ENCODE peak calls at places on chromosome 1, in four cellular contexts. M, D, Q and J are unnamed samples.

GRCh38 chr1:40692429-40692905 is 963 bp downstream of the NFYC start:
- DNase-seq in M (no peak), D (no peak), Q (peak), J (peak)

GRCh38 chr1:196136396-196136795 is 471.8 kb downstream of the KCNT2 start:
- DNase-seq in M (no peak), D (no peak), Q (no peak), J (no peak)

GRCh38 chr1:115184951-115185331 is 95.6 kb upstream of the TSPAN2 start:
- DNase-seq in M (no peak), D (peak), Q (peak), J (peak)

GRCh38 chr1:82565146-82565545 is 764.4 kb downstream of the ADGRL2 start:
- DNase-seq in M (no peak), D (peak), Q (peak), J (peak)

GRCh38 chr1:198893763-198894444 is 255.1 kb downstream of the PTPRC start:
- DNase-seq in M (no peak), D (no peak), Q (no peak), J (peak)

GRCh38 chr1:119204169-119204568 is 63.7 kb upstream of the WARS2 start:
- DNase-seq in M (no peak), D (no peak), Q (no peak), J (peak)

GRCh38 chr1:225653463-225654276 is 747 bp upstream of the ENAH start:
- DNase-seq in M (peak), D (peak), Q (peak), J (peak)

GRCh38 chr1:239742416-239743109 is 349.1 kb upstream of the FMN2 start:
- DNase-seq in M (no peak), D (no peak), Q (no peak), J (no peak)

GRCh38 chr1:16321176-16321867 is 31.0 kb downstream of the FBXO42 start:
- DNase-seq in M (no peak), D (no peak), Q (no peak), J (peak)

GRCh38 chr1:110879758-110880606 is 7.0 kb downstream of the CD53 start:
- DNase-seq in M (peak), D (peak), Q (no peak), J (no peak)

GRCh38 chr1:115217150-115218033 is 120.7 kb downstream of the NGF start:
- DNase-seq in M (no peak), D (no peak), Q (no peak), J (peak)

GRCh38 chr1:75908717-75909152 is 23.5 kb downstream of the ASB17 start:
- DNase-seq in M (no peak), D (peak), Q (peak), J (peak)

GRCh38 chr1:64979358-64979757 is 13.0 kb upstream of the JAK1 start:
- DNase-seq in M (no peak), D (no peak), Q (no peak), J (no peak)

GRCh38 chr1:207181838-207182237 is 77.8 kb downstream of the C4BPA start:
- DNase-seq in M (no peak), D (peak), Q (no peak), J (peak)

GRCh38 chr1:166908942-166909341 is 32.9 kb upstream of the TADA1 start:
- DNase-seq in M (no peak), D (peak), Q (peak), J (no peak)

GRCh38 chr1:77371396-77371795 is 89.6 kb downstream of the AK5 start:
- DNase-seq in M (no peak), D (no peak), Q (no peak), J (peak)

GRCh38 chr1:26970810-26971209 is 10.5 kb upstream of the KDF1 start:
- DNase-seq in M (no peak), D (no peak), Q (no peak), J (no peak)

GRCh38 chr1:201119206-201119814 is 7.1 kb upstream of the CACNA1S start:
- DNase-seq in M (peak), D (peak), Q (peak), J (peak)

GRCh38 chr1:233293556-233294446 is 1.7 kb downstream of the PCNX2 start:
- DNase-seq in M (no peak), D (no peak), Q (no peak), J (peak)

GRCh38 chr1:211327341-211327921 is 798 bp downstream of the TRAF5 start:
- DNase-seq in M (no peak), D (peak), Q (peak), J (peak)

GRCh38 chr1:226603976-226604845 is 55.6 kb downstream of the STUM start:
- DNase-seq in M (no peak), D (no peak), Q (no peak), J (peak)

GRCh38 chr1:70504821-70505193 is 93.7 kb downstream of the CTH start:
- DNase-seq in M (no peak), D (no peak), Q (peak), J (peak)

GRCh38 chr1:90835661-90836344 is 118.7 kb upstream of the BARHL2 start:
- DNase-seq in M (no peak), D (no peak), Q (no peak), J (no peak)
- H3K4me3 ChIP-seq in M (peak), D (no peak), Q (no peak), J (no peak)

DNA sequence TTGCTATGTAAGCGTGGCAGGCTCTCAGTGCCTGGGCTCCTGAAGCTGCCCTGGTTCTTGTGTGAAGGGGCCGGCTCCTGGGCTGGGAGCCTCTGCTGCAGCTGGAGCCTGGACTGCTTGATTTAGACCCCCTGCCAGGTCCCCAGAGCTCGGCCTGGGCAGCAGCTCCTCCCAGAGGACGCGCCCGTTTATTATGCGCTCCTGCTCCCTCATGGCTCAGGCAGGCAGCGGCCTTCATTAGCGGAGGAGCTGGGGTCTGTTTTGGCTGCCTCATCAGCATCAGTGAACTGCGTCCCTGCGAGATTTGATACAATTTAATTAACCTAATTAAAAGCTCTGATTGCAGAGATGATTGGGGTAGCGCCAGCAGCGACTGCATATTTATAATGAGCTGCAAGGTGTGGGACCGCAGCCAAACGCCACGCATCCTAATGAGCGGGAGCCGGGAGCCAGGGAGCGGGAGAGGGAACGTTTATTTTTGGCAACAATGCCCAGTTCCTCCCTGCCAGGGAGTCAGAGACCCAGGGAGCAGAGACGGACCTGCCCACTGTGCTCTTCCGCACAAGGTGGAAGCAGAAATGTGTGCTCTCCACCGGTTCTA is 16.6 kb downstream of the UTP11 start:
- DNase-seq in M (no peak), D (no peak), Q (no peak), J (no peak)
- H3K4me3 ChIP-seq in M (no peak), D (no peak), Q (no peak), J (no peak)

GRCh38 chr1:15146142-15146541 is 7.4 kb upstream of the TMEM51 start:
- DNase-seq in M (no peak), D (no peak), Q (no peak), J (no peak)
- H3K4me3 ChIP-seq in M (no peak), D (no peak), Q (no peak), J (no peak)

GRCh38 chr1:150613061-150613920 is 16.1 kb downstream of the ENSA start:
- DNase-seq in M (no peak), D (peak), Q (peak), J (peak)
- H3K4me3 ChIP-seq in M (no peak), D (peak), Q (no peak), J (peak)

GRCh38 chr1:229434005-229434640 is at the start of gene ACTA1:
- DNase-seq in M (no peak), D (no peak), Q (no peak), J (no peak)

GRCh38 chr1:229436178-229436577 is 2.3 kb upstream of the ACTA1 start:
- DNase-seq in M (no peak), D (no peak), Q (no peak), J (no peak)

GRCh38 chr1:229433364-229434004 is 410 bp downstream of the ACTA1 start:
- DNase-seq in M (no peak), D (no peak), Q (no peak), J (no peak)

GRCh38 chr1:229432905-229433304 is 989 bp downstream of the ACTA1 start:
- DNase-seq in M (no peak), D (no peak), Q (no peak), J (no peak)

GRCh38 chr1:229434641-229435051 is 752 bp upstream of the ACTA1 start:
- DNase-seq in M (no peak), D (no peak), Q (no peak), J (no peak)
- H3K4me3 ChIP-seq in M (no peak), D (no peak), Q (no peak), J (no peak)

GRCh38 chr1:153538315-153538821 is 2.4 kb downstream of the S100A5 start:
- DNase-seq in M (no peak), D (peak), Q (no peak), J (peak)
- H3K4me3 ChIP-seq in M (no peak), D (no peak), Q (no peak), J (no peak)

DNA sequence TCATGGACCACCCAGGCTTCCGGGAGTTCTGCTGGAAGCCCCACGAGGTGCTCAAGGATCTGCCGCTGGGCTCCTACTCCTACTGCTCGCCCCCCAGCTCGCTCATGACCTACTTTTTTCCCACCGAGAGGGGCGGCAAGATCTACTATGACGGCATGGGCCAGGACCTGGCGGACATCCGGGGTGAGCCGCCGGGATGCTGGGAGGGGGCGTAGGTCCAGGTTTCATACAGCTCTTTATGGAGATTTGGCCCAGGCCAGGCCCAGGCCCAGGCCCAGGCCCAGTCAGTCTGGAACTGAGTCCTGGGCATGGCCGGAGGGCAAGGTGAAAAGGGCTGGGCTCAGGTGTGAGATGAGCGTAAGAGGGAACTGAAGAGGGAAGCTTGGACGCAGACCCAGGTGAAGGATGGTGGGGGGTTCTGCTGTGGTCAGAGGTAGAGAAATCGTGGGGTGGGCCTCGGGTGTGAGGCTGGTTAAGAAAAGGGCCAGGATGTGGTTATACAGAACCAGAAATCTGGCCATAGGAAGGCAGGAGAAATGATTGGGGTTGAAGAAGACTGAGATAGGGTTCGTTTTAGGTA is 23.0 kb downstream of the DISP3 start:
- DNase-seq in M (no peak), D (no peak), Q (no peak), J (no peak)
- H3K4me3 ChIP-seq in M (no peak), D (no peak), Q (no peak), J (no peak)

GRCh38 chr1:61743716-61744620 is 1.7 kb downstream of the PATJ start:
- DNase-seq in M (no peak), D (no peak), Q (peak), J (no peak)
- H3K4me3 ChIP-seq in M (no peak), D (peak), Q (no peak), J (no peak)

DNA sequence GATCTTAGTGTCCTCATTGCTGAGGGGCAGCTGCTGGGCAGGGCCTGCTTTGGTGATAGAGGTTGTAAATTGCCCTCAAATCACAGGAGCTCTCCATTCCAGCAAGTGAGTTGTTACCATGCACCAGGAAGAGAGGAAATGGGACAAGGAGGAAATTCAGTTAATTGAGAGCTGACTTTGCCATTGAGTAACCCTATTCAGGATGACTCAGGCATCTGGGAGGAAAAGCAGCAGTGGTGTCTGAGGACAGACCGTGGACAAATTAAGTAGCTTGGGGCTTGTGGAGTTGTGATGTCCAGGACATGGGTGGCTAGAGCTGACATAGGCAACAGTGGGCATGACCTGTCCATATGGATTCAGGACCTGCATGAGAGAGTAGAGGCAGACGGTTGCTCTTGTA is 5.9 kb downstream of the ARHGEF10L start:
- DNase-seq in M (no peak), D (peak), Q (no peak), J (peak)
- H3K4me3 ChIP-seq in M (no peak), D (no peak), Q (no peak), J (no peak)